ENCODE peak calls at places on chromosomes 12 and 14, in ten cellular contexts. R is GM23338, W is HepG2, P is activated B cell treated with CpG ODN at 0.5 μM for 24 hours, F is psoas muscle, D is neural progenitor cell, C is RWPE2, M is fibroblast of mammary gland, V is thoracic aorta, K is PC-3. L is an unnamed sample.

GRCh38 chr14:72173038-72173720 is 240.9 kb downstream of the RGS6 start:
- DNase-seq in V (no peak), P (no peak), K (no peak), R (no peak), D (no peak), W (no peak), F (no peak), M (no peak), C (no peak), L (no peak)

GRCh38 chr14:55451950-55452349 is 11.5 kb upstream of the TBPL2 start:
- DNase-seq in K (no peak), V (no peak), R (no peak), P (no peak), F (no peak), M (no peak), C (no peak), D (no peak), W (no peak), L (no peak)

GRCh38 chr12:106960443-106960842 is 4.7 kb downstream of the TMEM263 start:
- DNase-seq in F (no peak), P (no peak), D (no peak), V (no peak), K (no peak), M (no peak), C (no peak), W (no peak), R (no peak), L (no peak)

GRCh38 chr14:104363891-104364760 is 215.4 kb upstream of the C14orf180 start:
- DNase-seq in M (no peak), C (peak; percentile 55), V (no peak), F (no peak), R (no peak), D (no peak), W (no peak), K (no peak), P (no peak), L (no peak)

GRCh38 chr14:52076334-52076733 is 7.5 kb upstream of the NID2 start:
- DNase-seq in M (peak; percentile 95), F (peak; percentile 14), C (no peak), R (no peak), P (no peak), V (peak; percentile 56), K (peak; percentile 93), D (no peak), W (no peak), L (no peak)

GRCh38 chr12:1807107-1807478 is 13.3 kb upstream of the LRTM2 start:
- DNase-seq in W (peak; percentile 51), V (no peak), K (no peak), P (no peak), C (peak; percentile 51), R (no peak), F (no peak), D (no peak), M (no peak), L (no peak)

GRCh38 chr12:4717806-4718205 is 2.4 kb upstream of the GALNT8 start:
- DNase-seq in D (no peak), W (no peak), F (no peak), V (no peak), P (no peak), C (no peak), R (peak; percentile 40), K (no peak), M (no peak), L (no peak)

GRCh38 chr14:89215166-89215940 is 201.7 kb downstream of the FOXN3 start:
- DNase-seq in K (no peak), W (no peak), F (no peak), D (no peak), V (no peak), R (no peak), P (no peak), M (no peak), C (no peak), L (no peak)

GRCh38 chr12:121581681-121582439 is 1.0 kb upstream of the KDM2B start:
- DNase-seq in F (peak; percentile 44), C (no peak), P (no peak), K (no peak), M (peak; percentile 71), W (no peak), R (no peak), V (no peak), D (peak; percentile 47), L (no peak)

GRCh38 chr12:123089631-123090353 is 61.1 kb downstream of the PITPNM2 start:
- DNase-seq in W (peak; percentile 88), F (no peak), C (peak; percentile 79), P (no peak), V (no peak), D (no peak), K (peak; percentile 98), R (no peak), M (peak; percentile 99), L (no peak)

DNA sequence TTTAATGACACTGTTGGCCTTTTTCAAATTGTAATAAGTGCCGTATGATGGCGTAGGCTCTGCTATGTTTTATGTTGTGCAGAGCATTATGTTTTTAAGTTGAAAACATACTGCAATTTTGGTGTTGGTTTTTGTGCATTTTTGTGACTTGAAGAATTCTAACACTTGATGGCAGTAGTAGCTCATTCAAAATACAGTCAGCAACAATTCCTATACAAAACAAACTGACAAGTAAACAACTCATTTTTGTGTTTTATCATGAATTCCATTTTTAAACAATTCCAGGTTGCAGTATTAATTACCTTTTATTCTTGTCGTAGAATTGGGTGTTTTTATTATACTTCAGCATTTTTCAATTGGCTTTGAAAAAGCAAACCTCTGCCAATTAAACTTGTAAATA is 4.0 kb upstream of the CCER1 start:
- DNase-seq in D (no peak), W (no peak), F (no peak), P (no peak), C (no peak), M (peak; percentile 46), V (no peak), R (no peak), K (peak; percentile 37), L (no peak)
- TF ChIP-seq CTCF in D (no peak), W (no peak), F (no peak), P (no peak), C (no peak), M (peak; percentile 31), V (no peak), R (no peak), K (peak; percentile 51), L (no peak)

GRCh38 chr12:10031318-10031717 is 836 bp downstream of the CLEC9A start:
- DNase-seq in W (no peak), C (no peak), M (peak; percentile 5), F (no peak), D (no peak), R (peak; percentile 4), P (no peak), K (no peak), V (no peak), L (no peak)

GRCh38 chr12:10030446-10030845 is at the start of gene CLEC9A:
- DNase-seq in V (no peak), M (no peak), P (no peak), R (no peak), F (no peak), D (no peak), C (no peak), W (no peak), K (no peak), L (no peak)

GRCh38 chr12:10031771-10032175 is 1.3 kb downstream of the CLEC9A start:
- DNase-seq in C (no peak), D (no peak), P (no peak), V (no peak), W (no peak), K (peak; percentile 86), R (peak; percentile 67), M (peak; percentile 38), F (no peak), L (no peak)

DNA sequence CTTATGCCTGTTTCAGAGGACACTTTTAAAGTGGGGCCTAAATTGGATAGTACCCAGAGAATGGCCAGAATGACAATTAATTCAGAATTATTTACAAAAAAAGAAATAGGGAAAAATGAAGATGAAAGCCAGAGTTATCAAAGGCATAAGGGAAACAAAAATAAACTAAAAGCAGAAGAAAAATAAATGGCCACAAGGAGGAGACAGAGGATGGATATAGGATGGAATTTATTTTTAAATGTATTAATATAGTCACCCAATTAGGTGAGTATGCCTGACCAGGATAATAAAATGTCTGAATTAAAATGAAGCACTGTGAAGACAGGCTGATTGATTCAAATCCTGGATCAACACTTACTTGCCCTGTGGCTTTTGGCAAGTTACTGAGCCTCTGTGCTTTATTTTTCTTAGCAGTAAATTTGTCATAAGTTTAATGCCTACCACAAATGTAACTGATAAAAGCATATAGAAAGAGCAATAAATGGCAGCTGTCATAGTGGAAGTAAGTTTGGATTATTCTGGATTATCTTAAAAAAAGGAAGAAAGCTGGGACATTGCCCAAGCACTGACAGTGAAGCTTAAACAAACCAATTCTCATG is 3.4 kb downstream of the CLEC9A start:
- DNase-seq in M (peak; percentile 13), K (peak; percentile 42), C (no peak), D (no peak), P (no peak), V (no peak), W (no peak), F (no peak), R (peak; percentile 30), L (no peak)
- TF ChIP-seq CTCF in M (peak; percentile 39), K (peak; percentile 65), C (peak; percentile 62), D (peak; percentile 54), P (no peak), V (peak; percentile 13), W (no peak), F (peak; percentile 49), R (peak; percentile 71), L (peak; percentile 74)

DNA sequence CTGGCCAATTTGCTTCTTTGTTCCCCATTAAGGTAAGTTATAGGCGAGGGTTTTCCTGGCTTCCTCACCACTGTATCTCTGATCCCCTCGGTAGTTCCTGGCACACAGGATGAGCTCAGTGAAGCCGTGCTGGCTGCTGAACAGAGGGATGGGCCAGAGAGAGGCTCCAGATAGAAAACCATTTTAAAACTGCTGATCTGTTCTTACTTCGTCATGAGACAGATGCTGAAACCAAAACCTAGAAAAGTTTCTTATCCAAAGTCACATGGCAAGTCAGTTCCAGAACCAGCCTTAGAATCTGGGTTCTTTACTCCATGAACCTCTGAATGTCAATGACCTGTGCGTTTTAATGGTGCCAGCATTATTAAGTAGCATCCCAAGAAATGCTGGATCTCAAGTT is 76.3 kb upstream of the RIN3 start:
- DNase-seq in R (no peak), V (no peak), P (no peak), F (no peak), M (no peak), W (no peak), D (no peak), K (no peak), C (no peak), L (no peak)
- TF ChIP-seq CTCF in R (no peak), V (no peak), P (no peak), F (no peak), M (no peak), W (no peak), D (no peak), K (no peak), C (no peak), L (no peak)

GRCh38 chr14:106579084-106579483 is 1052.7 kb downstream of the TMEM121 start:
- DNase-seq in F (no peak), R (no peak), D (no peak), M (no peak), P (no peak), V (no peak), K (no peak), W (no peak), C (no peak), L (no peak)

DNA sequence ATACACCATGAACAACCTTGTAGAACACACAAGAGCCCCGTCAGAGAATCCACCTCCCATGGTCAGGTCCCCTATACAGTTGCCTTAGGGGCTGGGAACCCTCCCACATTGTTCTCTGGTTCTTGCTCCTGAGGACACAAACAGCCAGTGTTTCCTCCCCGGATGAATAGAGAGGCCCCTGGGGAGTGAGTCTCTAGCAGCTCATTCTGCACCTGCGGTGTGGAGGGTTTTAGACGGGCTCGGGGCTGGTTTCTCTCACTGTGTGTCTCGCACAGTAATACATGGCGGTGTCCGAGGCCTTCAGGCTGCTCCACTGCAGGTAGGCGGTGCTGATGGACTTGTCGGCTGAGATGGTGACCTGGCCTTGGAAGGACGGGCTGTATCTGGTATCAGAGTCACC is 1052.1 kb downstream of the TMEM121 start:
- DNase-seq in C (no peak), W (no peak), P (peak; percentile 33), F (no peak), V (no peak), K (no peak), D (no peak), R (no peak), M (no peak), L (no peak)
- TF ChIP-seq CTCF in C (no peak), W (no peak), P (no peak), F (no peak), V (no peak), K (no peak), D (no peak), R (no peak), M (no peak), L (no peak)